ENCODE peak calls at places on chromosome 14, in seven cellular contexts. W is MM.1S, P is GM23338, M is OCI-LY7, A is GM23248, B is HCT116, Q is Karpas-422. R is an unnamed sample.
A peak's percentile ranks its signal among the peaks of the same experiment; 100 is the strongest.

GRCh38 chr14:89078021-89078676 is 253.7 kb downstream of the TTC8 start:
- DNase-seq in W (no peak), P (no peak), M (no peak), A (no peak), B (no peak), Q (no peak), R (no peak)

GRCh38 chr14:65070710-65071033 is 31.6 kb downstream of the MAX start:
- DNase-seq in W (peak; percentile 47), P (no peak), M (no peak), A (peak; percentile 31), B (no peak), Q (no peak), R (no peak)

GRCh38 chr14:20652996-20653975 is 11.8 kb upstream of the OR6S1 start:
- DNase-seq in W (no peak), P (peak; percentile 92), M (no peak), A (peak; percentile 52), B (peak; percentile 91), Q (no peak), R (peak; percentile 59)

GRCh38 chr14:57634335-57634734 is 140.7 kb upstream of the CCDC198 start:
- DNase-seq in W (no peak), P (peak; percentile 19), M (no peak), A (no peak), B (no peak), Q (no peak), R (no peak)

GRCh38 chr14:97382616-97383226 is 585.5 kb downstream of the VRK1 start:
- DNase-seq in W (no peak), P (no peak), M (no peak), A (no peak), B (no peak), Q (no peak), R (no peak)

GRCh38 chr14:51533877-51534553 is 117.7 kb upstream of the FRMD6 start:
- DNase-seq in W (no peak), P (no peak), M (no peak), A (peak; percentile 19), B (no peak), Q (no peak), R (no peak)

GRCh38 chr14:20714593-20715250 is 26.2 kb downstream of the ANG start:
- DNase-seq in W (no peak), P (no peak), M (no peak), A (peak; percentile 59), B (no peak), Q (no peak), R (peak; percentile 34)

GRCh38 chr14:99809864-99810854 is 16.9 kb downstream of the EML1 start:
- DNase-seq in W (peak; percentile 24), P (no peak), M (no peak), A (peak; percentile 51), B (no peak), Q (no peak), R (peak; percentile 58)

GRCh38 chr14:50082784-50083466 is 33.4 kb downstream of the VCPKMT start:
- DNase-seq in W (peak; percentile 82), P (no peak), M (peak; percentile 58), A (no peak), B (no peak), Q (no peak), R (no peak)

GRCh38 chr14:64745511-64746041 is 41.4 kb downstream of the PLEKHG3 start:
- DNase-seq in W (no peak), P (peak; percentile 52), M (no peak), A (no peak), B (no peak), Q (no peak), R (no peak)

GRCh38 chr14:99676657-99677056 is 7.4 kb upstream of the CYP46A1 start:
- DNase-seq in W (no peak), P (no peak), M (no peak), A (no peak), B (no peak), Q (no peak), R (no peak)

GRCh38 chr14:71206123-71206522 is 298.9 kb downstream of the PCNX1 start:
- DNase-seq in W (no peak), P (no peak), M (no peak), A (peak; percentile 32), B (no peak), Q (no peak), R (no peak)

GRCh38 chr14:32384464-32384863 is 55.4 kb downstream of the AKAP6 start:
- DNase-seq in W (no peak), P (no peak), M (no peak), A (no peak), B (no peak), Q (no peak), R (no peak)

GRCh38 chr14:35384386-35385041 is 20.0 kb downstream of the NFKBIA start:
- DNase-seq in W (no peak), P (no peak), M (no peak), A (peak; percentile 98), B (no peak), Q (no peak), R (peak; percentile 79)

GRCh38 chr14:51527073-51527472 is 124.6 kb upstream of the FRMD6 start:
- DNase-seq in W (no peak), P (no peak), M (no peak), A (peak; percentile 67), B (no peak), Q (no peak), R (no peak)

GRCh38 chr14:104086210-104086660 is 735 bp downstream of the ASPG start:
- DNase-seq in W (no peak), P (no peak), M (no peak), A (no peak), B (no peak), Q (no peak), R (peak; percentile 6)

GRCh38 chr14:85533821-85534271 is 3.9 kb downstream of the FLRT2 start:
- DNase-seq in W (no peak), P (peak; percentile 73), M (no peak), A (peak; percentile 63), B (no peak), Q (no peak), R (peak; percentile 20)

GRCh38 chr14:42523656-42524055 is 917.0 kb downstream of the LRFN5 start:
- DNase-seq in W (peak; percentile 59), P (no peak), M (no peak), A (peak; percentile 5), B (no peak), Q (no peak), R (no peak)

GRCh38 chr14:55537782-55538181 is 42.2 kb upstream of the KTN1 start:
- DNase-seq in W (no peak), P (no peak), M (no peak), A (no peak), B (no peak), Q (no peak), R (no peak)

GRCh38 chr14:22500525-22500924 is 88.5 kb downstream of the DAD1 start:
- DNase-seq in W (no peak), P (no peak), M (no peak), A (no peak), B (no peak), Q (no peak), R (no peak)

GRCh38 chr14:88013750-88014349 is 8.9 kb downstream of the GPR65 start:
- DNase-seq in W (peak; percentile 11), P (peak; percentile 83), M (peak; percentile 59), A (peak; percentile 82), B (peak; percentile 12), Q (peak; percentile 88), R (peak; percentile 88)

GRCh38 chr14:105201156-105201927 is 20.2 kb upstream of the NUDT14 start:
- DNase-seq in W (no peak), P (peak; percentile 62), M (no peak), A (no peak), B (no peak), Q (no peak), R (no peak)
- H3K4me1 ChIP-seq in W (no peaks in the 10 kb centered on the region), P (no peaks in the 10 kb centered on the region), M (no peaks in the 10 kb centered on the region), A (no peaks in the 10 kb centered on the region), B (peaks cover 34% of the 10 kb centered on the region), Q (no peaks in the 10 kb centered on the region), R (peaks cover 17% of the 10 kb centered on the region)

GRCh38 chr14:54316652-54317051 is 80.2 kb upstream of the CDKN3 start:
- DNase-seq in W (no peak), P (no peak), M (no peak), A (no peak), B (no peak), Q (no peak), R (no peak)

GRCh38 chr14:54312166-54312801 is 84.5 kb upstream of the CDKN3 start:
- DNase-seq in W (no peak), P (peak; percentile 13), M (no peak), A (peak; percentile 96), B (peak; percentile 62), Q (no peak), R (peak; percentile 48)

GRCh38 chr14:54314365-54315134 is 82.3 kb upstream of the CDKN3 start:
- DNase-seq in W (no peak), P (no peak), M (no peak), A (no peak), B (no peak), Q (no peak), R (no peak)

GRCh38 chr14:54322241-54322640 is 74.6 kb upstream of the CDKN3 start:
- DNase-seq in W (no peak), P (no peak), M (no peak), A (no peak), B (no peak), Q (no peak), R (no peak)

GRCh38 chr14:54317396-54317795 is 79.4 kb upstream of the CDKN3 start:
- DNase-seq in W (no peak), P (no peak), M (no peak), A (no peak), B (no peak), Q (no peak), R (no peak)
- H3K9me2 ChIP-seq in W (no peaks in the 10 kb centered on the region), P (no peaks in the 10 kb centered on the region), M (no peaks in the 10 kb centered on the region), A (no peaks in the 10 kb centered on the region), B (no peaks in the 10 kb centered on the region), Q (no peaks in the 10 kb centered on the region), R (no peaks in the 10 kb centered on the region)

GRCh38 chr14:76377675-76378074 is 1.7 kb downstream of the ESRRB start:
- DNase-seq in W (no peak), P (peak; percentile 30), M (no peak), A (no peak), B (no peak), Q (no peak), R (no peak)

GRCh38 chr14:76375484-76375883 is 453 bp upstream of the ESRRB start:
- DNase-seq in W (no peak), P (no peak), M (no peak), A (peak; percentile 37), B (peak; percentile 12), Q (no peak), R (no peak)

GRCh38 chr14:76376001-76376404 is at the start of gene ESRRB:
- DNase-seq in W (no peak), P (peak; percentile 84), M (no peak), A (peak; percentile 18), B (peak; percentile 65), Q (no peak), R (peak; percentile 13)

GRCh38 chr14:76376878-76377523 is 1.1 kb downstream of the ESRRB start:
- DNase-seq in W (no peak), P (no peak), M (no peak), A (no peak), B (no peak), Q (no peak), R (no peak)

GRCh38 chr14:76376409-76376877 is 506 bp downstream of the ESRRB start:
- DNase-seq in W (no peak), P (no peak), M (no peak), A (no peak), B (no peak), Q (no peak), R (no peak)
- H3K4me3 ChIP-seq in W (no peak overlapping the region), P (peak overlapping the region; percentile 86), M (no peak overlapping the region), A (peak overlapping the region; percentile 25), B (peak overlapping the region; percentile 66), Q (no peak overlapping the region), R (no peak overlapping the region)

DNA sequence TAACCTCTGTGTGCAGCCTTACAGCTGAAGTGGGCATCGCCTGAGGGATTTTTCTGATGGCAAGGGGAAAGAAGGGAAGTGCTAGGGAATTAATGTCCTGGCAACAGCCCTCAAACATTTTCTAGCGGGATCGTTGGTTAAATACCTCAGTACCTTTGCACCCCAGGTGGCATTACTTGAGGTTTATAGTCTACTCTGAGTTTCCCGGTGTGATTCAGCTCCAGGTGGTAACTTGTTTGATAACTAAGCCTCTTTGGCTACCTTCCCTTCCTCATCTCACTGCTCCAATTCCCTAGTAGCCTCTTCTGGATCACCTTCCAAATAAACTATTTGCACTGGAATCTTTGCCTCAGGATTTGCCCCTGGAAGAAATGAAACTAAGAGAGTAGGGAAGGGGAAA is 237.0 kb upstream of the SSTR1 start:
- DNase-seq in W (no peak), P (no peak), M (no peak), A (no peak), B (no peak), Q (no peak), R (no peak)
- H3K4me1 ChIP-seq in W (peaks cover 20% of the 10 kb centered on the region), P (no peaks in the 10 kb centered on the region), M (peaks cover 14% of the 10 kb centered on the region), A (peaks cover 22% of the 10 kb centered on the region), B (no peaks in the 10 kb centered on the region), Q (peaks cover 31% of the 10 kb centered on the region), R (peaks cover 10% of the 10 kb centered on the region)

R was measured in hepatocyte.